ENCODE peak calls at places on chromosomes 12 and 14, in four cellular contexts. H, Q, O and S are unnamed samples.

GRCh38 chr12:26044592-26044991 is 80.2 kb downstream of the BHLHE41 start:
- DNase-seq in H (no peak), O (no peak), Q (no peak), S (no peak)

GRCh38 chr12:203462-204260 is 10.3 kb downstream of the SLC6A12 start:
- DNase-seq in O (no peak), Q (no peak), H (no peak), S (no peak)

GRCh38 chr14:104084251-104085002 is 1.1 kb upstream of the ASPG start:
- DNase-seq in H (no peak), O (no peak), Q (no peak), S (no peak)

GRCh38 chr12:115378296-115378695 is 694.3 kb upstream of the TBX3 start:
- DNase-seq in H (no peak), Q (no peak), O (no peak), S (no peak)

GRCh38 chr12:4160314-4161040 is 113.1 kb upstream of the CCND2 start:
- DNase-seq in H (no peak), O (no peak), Q (no peak), S (no peak)

GRCh38 chr12:26062566-26062965 is 62.3 kb downstream of the BHLHE41 start:
- DNase-seq in Q (no peak), O (no peak), H (no peak), S (no peak)

GRCh38 chr12:95118138-95118787 is 44.8 kb upstream of the NR2C1 start:
- DNase-seq in Q (no peak), H (peak), O (no peak), S (no peak)

GRCh38 chr12:9969673-9970072 is 1.5 kb upstream of the CLEC12A start:
- DNase-seq in Q (no peak), O (no peak), H (no peak), S (no peak)

GRCh38 chr12:42481368-42481767 is 108.2 kb downstream of the PRICKLE1 start:
- DNase-seq in O (no peak), H (no peak), Q (no peak), S (no peak)

GRCh38 chr12:45535610-45536180 is 193.8 kb upstream of the ARID2 start:
- DNase-seq in Q (no peak), H (no peak), O (no peak), S (no peak)

GRCh38 chr12:127241056-127241830 is 1025.7 kb upstream of the TMEM132C start:
- DNase-seq in H (no peak), Q (no peak), O (no peak), S (no peak)

GRCh38 chr12:30822385-30823139 is 67.8 kb upstream of the CAPRIN2 start:
- DNase-seq in H (peak), O (no peak), Q (peak), S (peak)

GRCh38 chr14:75084513-75084912 is 15.1 kb downstream of the ZC2HC1C start:
- DNase-seq in Q (no peak), O (no peak), H (no peak), S (no peak)

GRCh38 chr12:8554451-8555195 is 13.9 kb upstream of the CLEC4E start:
- DNase-seq in Q (no peak), H (no peak), O (no peak), S (no peak)

GRCh38 chr14:49770212-49770817 is 2.4 kb downstream of the KLHDC2 start:
- DNase-seq in Q (no peak), O (no peak), H (peak), S (no peak)

GRCh38 chr12:27345376-27345775 is 12.7 kb downstream of the BMAL2 start:
- DNase-seq in H (no peak), O (no peak), Q (no peak), S (no peak)

GRCh38 chr12:94171595-94171930 is 23.2 kb downstream of the PLXNC1 start:
- DNase-seq in H (no peak), O (no peak), Q (no peak), S (no peak)

GRCh38 chr12:14885718-14886201 is at the start of gene MGP:
- DNase-seq in H (no peak), Q (no peak), O (no peak), S (no peak)

GRCh38 chr14:65790185-65790815 is 377.8 kb downstream of the FUT8 start:
- DNase-seq in Q (no peak), H (no peak), O (no peak), S (no peak)

GRCh38 chr14:103541944-103542544 is 13.0 kb downstream of the TRMT61A start:
- DNase-seq in Q (no peak), O (no peak), H (no peak), S (peak)

GRCh38 chr12:56723889-56724659 is 1.0 kb downstream of the NACA start:
- DNase-seq in Q (no peak), H (peak), O (peak), S (no peak)

GRCh38 chr14:76961631-76962302 is 66.7 kb downstream of the IRF2BPL start:
- DNase-seq in H (peak), Q (peak), O (peak), S (peak)

GRCh38 chr12:45745861-45746277 is 16.4 kb downstream of the ARID2 start:
- DNase-seq in H (no peak), Q (no peak), O (peak), S (no peak)

GRCh38 chr12:51855586-51856428 is 7.3 kb upstream of the FIGNL2 start:
- DNase-seq in Q (no peak), O (no peak), H (no peak), S (no peak)

GRCh38 chr14:52112336-52113018 is 43.6 kb upstream of the NID2 start:
- DNase-seq in O (no peak), Q (no peak), H (no peak), S (no peak)

GRCh38 chr12:33605776-33606175 is 166.2 kb upstream of the SYT10 start:
- DNase-seq in Q (no peak), H (no peak), O (peak), S (no peak)

GRCh38 chr14:98444077-98444476 is 827.9 kb downstream of the BCL11B start:
- DNase-seq in H (no peak), O (no peak), Q (peak), S (peak)

GRCh38 chr14:61145903-61146411 is 135.2 kb downstream of the TMEM30B start:
- DNase-seq in H (no peak), Q (no peak), O (no peak), S (no peak)

GRCh38 chr12:85657251-85657650 is 179.0 kb downstream of the RASSF9 start:
- DNase-seq in O (no peak), Q (no peak), H (no peak), S (no peak)

GRCh38 chr14:73025544-73025943 is 1.4 kb downstream of the ZFYVE1 start:
- DNase-seq in H (no peak), Q (no peak), O (no peak), S (no peak)

GRCh38 chr14:92625213-92625612 is 111.6 kb downstream of the RIN3 start:
- DNase-seq in H (no peak), O (no peak), Q (no peak), S (no peak)

GRCh38 chr14:82872494-82872893 is 1338.8 kb upstream of the SEL1L start:
- DNase-seq in H (peak), O (peak), Q (no peak), S (no peak)

GRCh38 chr14:102949062-102949800 is 26.8 kb downstream of the AMN start:
- DNase-seq in O (peak), H (no peak), Q (peak), S (peak)

GRCh38 chr14:56059054-56059453 is 59.2 kb upstream of the PELI2 start:
- DNase-seq in H (no peak), Q (no peak), O (no peak), S (no peak)

GRCh38 chr12:42716521-42716920 is 127.0 kb upstream of the PRICKLE1 start:
- DNase-seq in H (no peak), Q (no peak), O (no peak), S (no peak)

GRCh38 chr12:122681814-122682213 is 21.3 kb downstream of the HCAR2 start:
- DNase-seq in Q (no peak), O (no peak), H (no peak), S (no peak)

GRCh38 chr14:54046250-54046649 is 89.6 kb upstream of the BMP4 start:
- DNase-seq in O (no peak), Q (no peak), H (no peak), S (no peak)

GRCh38 chr12:49365542-49365941 is 1.7 kb upstream of the SPATS2 start:
- DNase-seq in O (no peak), Q (no peak), H (no peak), S (no peak)

GRCh38 chr12:62466596-62467411 is at the start of gene MON2:
- DNase-seq in O (peak), H (peak), Q (peak), S (peak)
- H3K27ac ChIP-seq in O (peak), H (peak), Q (peak), S (peak)

GRCh38 chr14:94971750-94972149 is 185.6 kb downstream of the DICER1 start:
- DNase-seq in Q (no peak), H (no peak), O (no peak), S (no peak)
- H3K27ac ChIP-seq in Q (no peak), H (no peak), O (no peak), S (no peak)

DNA sequence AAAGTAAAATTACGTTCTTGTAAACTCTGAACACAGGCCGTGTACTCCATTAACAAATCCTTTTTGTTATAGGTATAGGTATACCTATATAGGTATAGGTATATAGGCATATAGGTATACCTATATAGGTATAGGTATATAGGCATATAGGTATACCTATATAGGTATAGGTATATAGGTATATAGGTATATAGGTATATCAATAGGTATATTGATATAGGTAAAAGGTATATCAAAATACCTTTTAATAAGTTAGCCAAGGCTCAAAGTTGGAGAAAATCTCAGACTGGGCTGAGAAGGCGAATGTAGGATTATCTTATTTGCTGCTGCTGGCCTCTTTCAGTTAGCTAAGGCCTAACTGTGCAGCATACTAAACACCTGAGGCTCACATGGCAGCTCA is 3.4 kb downstream of the SCFD1 start:
- DNase-seq in Q (no peak), H (no peak), O (no peak), S (no peak)
- H3K27ac ChIP-seq in Q (no peak), H (no peak), O (no peak), S (no peak)

GRCh38 chr12:103495158-103495782 is 498 bp downstream of the C12orf42 start:
- DNase-seq in O (no peak), Q (peak), H (no peak), S (peak)
- H3K27ac ChIP-seq in O (no peak), Q (peak), H (no peak), S (peak)

GRCh38 chr14:22882529-22883190 is 362 bp upstream of the REM2 start:
- DNase-seq in H (peak), O (peak), Q (peak), S (no peak)
- H3K27ac ChIP-seq in H (no peak), O (peak), Q (no peak), S (no peak)

GRCh38 chr12:2797721-2798418 is 3.1 kb downstream of the FKBP4 start:
- DNase-seq in H (peak), O (no peak), Q (no peak), S (no peak)

GRCh38 chr12:2795291-2796186 is 769 bp downstream of the FKBP4 start:
- DNase-seq in O (peak), H (peak), Q (peak), S (peak)

GRCh38 chr12:2794736-2795289 is at the start of gene FKBP4:
- DNase-seq in H (peak), O (peak), Q (peak), S (peak)

GRCh38 chr12:2794261-2794735 is 472 bp upstream of the FKBP4 start:
- DNase-seq in O (peak), H (no peak), Q (peak), S (no peak)

GRCh38 chr12:2796187-2796663 is 1.5 kb downstream of the FKBP4 start:
- DNase-seq in H (no peak), Q (no peak), O (no peak), S (no peak)
- H3K27ac ChIP-seq in H (peak), Q (no peak), O (no peak), S (peak)

DNA sequence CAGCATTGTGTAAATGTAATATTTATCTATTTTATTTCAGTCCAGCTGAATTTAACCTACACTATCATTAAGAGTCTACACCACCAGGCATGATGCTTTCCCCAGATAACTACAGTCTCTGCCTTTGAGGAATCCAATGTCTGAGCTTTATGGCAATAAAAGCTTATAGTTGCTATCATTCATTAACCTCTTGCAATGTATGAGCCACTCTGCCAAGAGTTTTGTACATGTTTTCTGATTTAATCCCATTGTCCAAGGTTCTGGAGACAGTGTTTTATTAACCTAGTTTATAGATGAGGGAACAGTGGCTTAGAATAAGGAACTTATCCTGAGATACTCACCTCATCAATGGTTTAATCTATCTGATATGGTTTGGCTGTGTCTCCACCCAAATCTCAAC is 17.1 kb upstream of the KITLG start:
- DNase-seq in O (no peak), Q (no peak), H (no peak), S (no peak)
- H3K27ac ChIP-seq in O (no peak), Q (no peak), H (no peak), S (no peak)